ENCODE peak calls at places on chromosomes 13 and 19, in five cellular contexts. T, M, W, Z and G are unnamed samples.

GRCh38 chr19:2661615-2662014 is 40.9 kb downstream of the GNG7 start:
- DNase-seq in T (no peak), M (no peak), W (no peak), Z (peak), G (no peak)

GRCh38 chr19:18469245-18470107 is 31.5 kb upstream of the ISYNA1 start:
- DNase-seq in T (peak), M (peak), W (peak), Z (peak), G (no peak)

GRCh38 chr13:49956131-49956530 is 20.0 kb upstream of the SPRYD7 start:
- DNase-seq in T (no peak), M (no peak), W (no peak), Z (no peak), G (no peak)

GRCh38 chr19:9565900-9566705 is 18.2 kb downstream of the ZNF121 start:
- DNase-seq in T (no peak), M (no peak), W (peak), Z (peak), G (no peak)

GRCh38 chr13:114282143-114282685 is 813 bp downstream of the UPF3A start:
- DNase-seq in T (peak), M (peak), W (no peak), Z (peak), G (no peak)

GRCh38 chr13:111914241-111915103 is 152.5 kb upstream of the SOX1 start:
- DNase-seq in T (no peak), M (no peak), W (no peak), Z (no peak), G (no peak)

GRCh38 chr13:33799950-33800592 is 17.9 kb upstream of the RFC3 start:
- DNase-seq in T (no peak), M (no peak), W (peak), Z (peak), G (no peak)

GRCh38 chr13:28035146-28035782 is 46.8 kb upstream of the URAD start:
- DNase-seq in T (no peak), M (peak), W (peak), Z (no peak), G (no peak)

GRCh38 chr13:29901714-29902631 is 51.6 kb upstream of the UBL3 start:
- DNase-seq in T (peak), M (peak), W (peak), Z (peak), G (peak)

GRCh38 chr13:19845758-19846157 is 17.7 kb downstream of the ZMYM5 start:
- DNase-seq in T (peak), M (peak), W (peak), Z (no peak), G (peak)

GRCh38 chr19:40231544-40232424 is 5.3 kb upstream of the CCNP start:
- DNase-seq in T (no peak), M (peak), W (peak), Z (no peak), G (peak)

GRCh38 chr13:99371956-99372355 is 64.8 kb upstream of the GPR183 start:
- DNase-seq in T (no peak), M (no peak), W (no peak), Z (no peak), G (no peak)

GRCh38 chr13:85619321-85619720 is 179.9 kb downstream of the SLITRK6 start:
- DNase-seq in T (no peak), M (no peak), W (no peak), Z (no peak), G (no peak)

GRCh38 chr19:29372921-29373797 is 152.6 kb upstream of the VSTM2B start:
- DNase-seq in T (no peak), M (no peak), W (no peak), Z (no peak), G (no peak)

GRCh38 chr13:30739646-30740642 is 4.6 kb downstream of the ALOX5AP start:
- DNase-seq in T (no peak), M (peak), W (peak), Z (peak), G (no peak)

GRCh38 chr13:28953714-28954113 is 133.6 kb downstream of the MTUS2 start:
- DNase-seq in T (no peak), M (no peak), W (no peak), Z (no peak), G (no peak)

GRCh38 chr19:33774751-33775150 is 21.9 kb upstream of the KCTD15 start:
- DNase-seq in T (no peak), M (no peak), W (no peak), Z (no peak), G (no peak)

GRCh38 chr13:113539176-113539575 is 45.4 kb upstream of the TFDP1 start:
- DNase-seq in T (no peak), M (no peak), W (no peak), Z (no peak), G (peak)

GRCh38 chr13:36885901-36886300 is 34.1 kb downstream of the SMAD9 start:
- DNase-seq in T (no peak), M (no peak), W (no peak), Z (no peak), G (no peak)

GRCh38 chr13:62837895-62838294 is 1422.2 kb upstream of the PCDH20 start:
- DNase-seq in T (no peak), M (no peak), W (no peak), Z (no peak), G (no peak)

GRCh38 chr13:72435251-72435650 is 292.2 kb downstream of the MZT1 start:
- DNase-seq in T (no peak), M (no peak), W (no peak), Z (no peak), G (no peak)

GRCh38 chr19:58409010-58409790 is 751 bp downstream of the ZNF584 start:
- DNase-seq in T (peak), M (peak), W (peak), Z (peak), G (no peak)

GRCh38 chr13:95360464-95361097 is 59.3 kb upstream of the ABCC4 start:
- DNase-seq in T (no peak), M (no peak), W (no peak), Z (no peak), G (no peak)

GRCh38 chr19:45171211-45171623 is 6.8 kb downstream of the TRAPPC6A start:
- DNase-seq in T (no peak), M (peak), W (no peak), Z (peak), G (no peak)

GRCh38 chr19:48090281-48090802 is 20.3 kb downstream of the PLA2G4C start:
- DNase-seq in T (no peak), M (peak), W (no peak), Z (peak), G (no peak)

GRCh38 chr13:62847520-62847919 is 1431.9 kb upstream of the PCDH20 start:
- DNase-seq in T (no peak), M (no peak), W (no peak), Z (no peak), G (no peak)

GRCh38 chr13:95698047-95698749 is 21.3 kb downstream of the DNAJC3 start:
- DNase-seq in T (no peak), M (no peak), W (no peak), Z (peak), G (no peak)

GRCh38 chr19:15769586-15769985 is 17.9 kb upstream of the OR10H5 start:
- DNase-seq in T (no peak), M (no peak), W (no peak), Z (peak), G (no peak)

GRCh38 chr19:1237027-1237659 is 662 bp downstream of the CBARP start:
- DNase-seq in T (no peak), M (no peak), W (no peak), Z (no peak), G (no peak)